ENCODE peak calls at places on chromosomes 11 and 22, in seven cellular contexts. Z is HCT116, K is tibial artery, Y is cardiac muscle cell, D is fibroblast of villous mesenchyme, T is endothelial cell, W is BJ. I is an unnamed sample.
A peak's percentile ranks its signal among the peaks of the same experiment; 100 is the strongest.

GRCh38 chr11:1853376-1854131 is 670 bp downstream of the LSP1 start:
- DNase-seq in K (no peak), Z (no peak), D (no peak), W (no peak), Y (no peak), T (no peak), I (no peak)

GRCh38 chr11:95705485-95706124 is 84.0 kb downstream of the FAM76B start:
- DNase-seq in Z (peak; percentile 82), K (peak; percentile 94), W (no peak), T (peak; percentile 89), Y (peak; percentile 94), D (peak; percentile 87), I (peak; percentile 67)

GRCh38 chr11:70567680-70568503 is 169.6 kb downstream of the CTTN start:
- DNase-seq in Y (peak; percentile 62), T (peak; percentile 38), K (peak; percentile 69), Z (no peak), D (peak; percentile 36), W (no peak), I (no peak)

GRCh38 chr11:104005234-104005855 is 31.1 kb upstream of the DDI1 start:
- DNase-seq in D (peak; percentile 53), W (no peak), T (no peak), Z (no peak), K (no peak), Y (peak; percentile 25), I (no peak)

GRCh38 chr22:39457546-39458442 is 982 bp downstream of the MGAT3 start:
- DNase-seq in Z (no peak), D (no peak), W (no peak), T (no peak), K (no peak), Y (no peak), I (no peak)

GRCh38 chr11:37574361-37574760 is 976.3 kb upstream of the RAG2 start:
- DNase-seq in K (no peak), D (no peak), W (no peak), T (no peak), Z (no peak), Y (no peak), I (no peak)

GRCh38 chr11:135008001-135008405 is 596.0 kb upstream of the B3GAT1 start:
- DNase-seq in Z (no peak), T (no peak), Y (no peak), W (no peak), D (no peak), K (no peak), I (no peak)

GRCh38 chr22:19648419-19648929 is 65.8 kb upstream of the SEPTIN5 start:
- DNase-seq in W (no peak), Z (peak; percentile 13), Y (no peak), K (no peak), T (no peak), D (no peak), I (no peak)

GRCh38 chr11:80315263-80315662 is 874.4 kb upstream of the TENM4 start:
- DNase-seq in Z (no peak), Y (no peak), T (no peak), D (no peak), W (no peak), K (no peak), I (no peak)

GRCh38 chr11:46120361-46120710 is 918 bp downstream of the PHF21A start:
- DNase-seq in W (no peak), K (peak; percentile 67), T (peak; percentile 31), Y (no peak), Z (no peak), D (no peak), I (no peak)

GRCh38 chr11:124865902-124866851 is 945 bp downstream of the ROBO3 start:
- DNase-seq in D (peak; percentile 37), Y (peak; percentile 41), K (no peak), T (peak; percentile 80), Z (no peak), W (no peak), I (no peak)

GRCh38 chr11:57429946-57430345 is 3.0 kb upstream of the SLC43A3 start:
- DNase-seq in T (no peak), D (no peak), K (no peak), W (no peak), Y (no peak), Z (no peak), I (no peak)

GRCh38 chr22:45344339-45344738 is 34.6 kb downstream of the FAM118A start:
- DNase-seq in T (peak; percentile 19), W (no peak), K (no peak), D (peak; percentile 23), Y (peak; percentile 25), Z (no peak), I (no peak)

GRCh38 chr11:94958118-94958517 is 15.2 kb downstream of the CWC15 start:
- DNase-seq in K (no peak), Y (peak; percentile 10), D (peak; percentile 62), T (no peak), Z (no peak), W (no peak), I (no peak)

GRCh38 chr11:93542753-93543246 is 391 bp downstream of the SMCO4 start:
- DNase-seq in Z (no peak), T (no peak), K (peak; percentile 68), Y (peak; percentile 15), W (no peak), D (no peak), I (peak; percentile 57)

GRCh38 chr11:63939351-63939920 is 634 bp downstream of the NAA40 start:
- DNase-seq in Y (peak; percentile 51), K (no peak), W (no peak), D (peak; percentile 44), Z (no peak), T (peak; percentile 18), I (no peak)

GRCh38 chr11:122159173-122159701 is 43.2 kb upstream of the BLID start:
- DNase-seq in W (no peak), T (no peak), D (peak; percentile 75), Y (peak; percentile 85), Z (no peak), K (no peak), I (no peak)

GRCh38 chr22:37784829-37785495 is 22.8 kb upstream of the GCAT start:
- DNase-seq in W (no peak), K (no peak), Y (no peak), Z (peak; percentile 74), T (no peak), D (no peak), I (no peak)

GRCh38 chr22:37777122-37777687 is 30.5 kb upstream of the GCAT start:
- DNase-seq in K (peak; percentile 75), Z (peak; percentile 84), W (peak; percentile 82), D (peak; percentile 83), Y (peak; percentile 59), T (no peak), I (no peak)

GRCh38 chr22:37781434-37782059 is 26.2 kb upstream of the GCAT start:
- DNase-seq in Z (no peak), K (no peak), W (no peak), Y (no peak), T (no peak), D (no peak), I (no peak)

GRCh38 chr22:37778370-37779009 is 29.2 kb upstream of the GCAT start:
- DNase-seq in W (no peak), D (no peak), K (no peak), T (no peak), Y (no peak), Z (no peak), I (no peak)

GRCh38 chr22:37782340-37783168 is 25.2 kb upstream of the GCAT start:
- DNase-seq in Y (no peak), T (no peak), K (no peak), D (peak; percentile 74), W (peak; percentile 78), Z (peak; percentile 97), I (no peak)
- TF ChIP-seq CTCF in Y (no peak), T (no peak), K (no peak), D (peak; percentile 23), W (peak; percentile 37), Z (peak; percentile 71), I (no peak)

DNA sequence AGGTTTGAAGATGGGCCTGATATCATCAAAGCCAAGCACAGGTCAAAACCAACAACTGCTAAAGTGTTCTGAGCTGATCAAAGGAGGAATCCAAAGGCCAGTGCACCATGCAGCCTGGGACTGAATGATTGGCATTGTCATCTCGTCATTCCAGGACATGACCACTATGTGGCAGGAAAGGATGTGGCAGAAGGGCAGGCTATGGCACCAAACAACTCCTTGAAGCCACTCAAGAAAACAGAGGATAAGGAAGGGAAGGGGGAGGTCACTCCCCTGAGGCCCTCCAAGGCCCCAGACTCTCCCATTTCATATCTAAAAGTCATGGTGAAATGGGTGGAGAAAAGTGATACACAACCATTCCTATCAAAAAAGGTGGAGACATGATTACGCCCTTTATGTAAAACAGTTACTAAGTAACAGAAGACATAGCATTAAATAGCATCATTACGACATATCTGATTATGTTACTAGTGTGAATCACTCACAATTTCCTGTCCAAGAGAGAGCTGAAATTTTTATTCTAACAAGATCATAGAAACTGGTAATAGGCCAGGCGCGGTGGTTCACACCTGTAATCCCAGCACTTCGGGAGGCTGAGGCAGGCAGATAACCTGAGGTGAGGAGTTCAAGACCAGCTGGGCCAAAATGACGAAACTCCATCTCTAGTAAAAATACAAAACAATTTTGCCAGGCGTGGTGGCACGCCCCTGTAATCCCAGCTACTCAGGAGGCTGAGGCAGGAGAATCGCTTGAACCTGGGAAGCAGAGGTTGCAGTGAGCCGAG is 49.3 kb downstream of the AHNAK start:
- DNase-seq in K (no peak), Y (peak; percentile 74), T (no peak), W (no peak), Z (peak; percentile 74), D (peak; percentile 72), I (no peak)
- TF ChIP-seq CTCF in K (peak; percentile 28), Y (peak; percentile 29), T (peak; percentile 23), W (peak; percentile 20), Z (peak; percentile 60), D (peak; percentile 19), I (no peak)

GRCh38 chr11:36069576-36070214 is 125.8 kb downstream of the LDLRAD3 start:
- DNase-seq in D (no peak), W (no peak), K (no peak), Y (no peak), Z (no peak), T (peak; percentile 24), I (no peak)
- TF ChIP-seq CTCF in D (no peak), W (no peak), K (no peak), Y (no peak), Z (peak; percentile 23), T (no peak), I (no peak)

DNA sequence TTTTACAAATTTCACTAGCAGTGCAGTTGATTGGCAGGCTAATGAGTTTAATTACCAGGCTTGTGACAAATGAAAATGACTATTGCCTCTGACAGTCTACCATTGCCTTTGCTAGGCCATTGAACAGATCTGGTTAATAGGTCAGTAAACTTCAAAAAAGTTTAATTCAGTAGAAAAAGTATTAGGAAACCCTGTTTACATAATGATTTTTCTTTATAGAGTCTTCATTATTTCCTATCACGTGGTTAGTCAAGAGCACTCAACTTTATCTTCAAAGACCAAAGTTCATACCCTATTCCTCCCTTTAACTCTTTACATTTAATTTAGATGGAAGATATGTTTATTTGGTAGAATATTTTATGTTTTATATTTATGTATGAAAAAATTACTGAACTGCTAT is 77.0 kb downstream of the PRMT3 start:
- DNase-seq in K (no peak), W (no peak), Z (no peak), Y (no peak), D (no peak), T (no peak), I (no peak)
- TF ChIP-seq CTCF in K (no peak), W (no peak), Z (no peak), Y (no peak), D (no peak), T (no peak), I (no peak)

GRCh38 chr11:62787005-62787759 is at the start of gene TMEM179B:
- DNase-seq in D (peak; percentile 99), T (peak; percentile 91), Y (peak; percentile 98), K (peak; percentile 99), Z (peak; percentile 98), W (peak; percentile 82), I (peak; percentile 93)
- TF ChIP-seq CTCF in D (peak; percentile 63), T (peak; percentile 9), Y (peak; percentile 67), K (peak; percentile 35), Z (peak; percentile 73), W (peak; percentile 82), I (no peak)